ENCODE peak calls at places on chromosomes 4 and X, in five cellular contexts. O is CD4-positive, alpha-beta T cell; E is Panc1; Q is Calu3; I is AG04450. L is an unnamed sample.

GRCh38 chr4:24574256-24574655 is 10.1 kb downstream of the DHX15 start:
- DNase-seq in O (no peak), E (no peak), Q (no peak), I (no peak), L (no peak)

GRCh38 chr4:139559095-139559490 is 3.1 kb upstream of the SETD7 start:
- DNase-seq in O (no peak), E (no peak), Q (no peak), I (no peak), L (no peak)

GRCh38 chr4:108342325-108342986 is 173.7 kb upstream of the LEF1 start:
- DNase-seq in O (no peak), E (no peak), Q (no peak), I (no peak), L (no peak)

GRCh38 chr4:123741906-123742305 is 345.3 kb downstream of the SPRY1 start:
- DNase-seq in O (no peak), E (no peak), Q (no peak), I (no peak), L (no peak)

GRCh38 chrX:46208225-46208854 is 336.9 kb downstream of the ZNF674 start:
- DNase-seq in O (no peak), E (no peak), Q (peak), I (no peak), L (no peak)

GRCh38 chrX:47321386-47321785 is 49.0 kb upstream of the ZNF157 start:
- DNase-seq in O (no peak), E (no peak), Q (no peak), I (no peak), L (no peak)

GRCh38 chrX:19863237-19864223 is 23.9 kb downstream of the SH3KBP1 start:
- DNase-seq in O (no peak), E (no peak), Q (no peak), I (no peak), L (no peak)

GRCh38 chrX:45232139-45232538 is 31.5 kb upstream of the DIPK2B start:
- DNase-seq in O (no peak), E (no peak), Q (no peak), I (no peak), L (no peak)

GRCh38 chr4:142353149-142353738 is 492.9 kb downstream of the INPP4B start:
- DNase-seq in O (no peak), E (no peak), Q (no peak), I (peak), L (peak)

GRCh38 chr4:102575369-102576129 is 74.4 kb downstream of the NFKB1 start:
- DNase-seq in O (no peak), E (no peak), Q (peak), I (no peak), L (no peak)

GRCh38 chr4:19711871-19712270 is 539.8 kb upstream of the SLIT2 start:
- DNase-seq in O (no peak), E (peak), Q (no peak), I (peak), L (no peak)

DNA sequence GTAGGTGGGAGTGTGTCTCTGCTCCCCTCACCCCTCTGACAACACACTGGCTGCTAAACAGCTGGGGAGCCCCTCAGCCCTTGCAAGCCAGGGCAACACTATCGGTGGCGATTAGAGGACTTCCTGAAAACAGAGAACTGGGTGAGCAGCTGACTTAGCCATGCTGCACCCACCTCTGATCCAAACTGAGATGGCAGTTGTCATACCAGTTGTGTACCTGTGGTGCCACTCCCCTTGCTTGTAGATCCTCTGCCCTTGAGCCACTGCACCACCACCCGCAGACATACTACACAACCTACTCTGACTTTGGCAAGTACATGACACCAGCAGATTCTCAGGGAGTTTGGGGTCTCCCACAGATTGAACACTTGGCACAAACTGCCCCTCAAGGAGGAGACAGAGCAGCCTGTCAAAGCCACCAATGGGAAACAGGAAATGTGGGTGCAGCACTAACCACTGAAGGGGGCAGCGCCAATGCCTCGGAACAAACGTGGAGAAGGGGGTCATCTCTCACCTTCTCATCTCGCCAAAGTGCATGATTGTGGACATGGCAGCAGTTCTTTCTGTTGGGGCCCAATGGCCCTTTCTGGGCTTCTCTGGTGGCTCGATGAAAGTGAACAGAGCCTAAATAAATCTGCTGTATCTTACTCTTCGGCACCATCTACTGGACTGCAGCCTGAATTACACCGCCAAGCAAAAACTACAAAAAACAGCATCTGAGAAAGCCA is 119.8 kb downstream of the NEK1 start:
- DNase-seq in O (no peak), E (no peak), Q (peak), I (no peak), L (no peak)
- TF ChIP-seq CTCF in O (peak), E (peak), Q (peak), I (peak), L (peak)

DNA sequence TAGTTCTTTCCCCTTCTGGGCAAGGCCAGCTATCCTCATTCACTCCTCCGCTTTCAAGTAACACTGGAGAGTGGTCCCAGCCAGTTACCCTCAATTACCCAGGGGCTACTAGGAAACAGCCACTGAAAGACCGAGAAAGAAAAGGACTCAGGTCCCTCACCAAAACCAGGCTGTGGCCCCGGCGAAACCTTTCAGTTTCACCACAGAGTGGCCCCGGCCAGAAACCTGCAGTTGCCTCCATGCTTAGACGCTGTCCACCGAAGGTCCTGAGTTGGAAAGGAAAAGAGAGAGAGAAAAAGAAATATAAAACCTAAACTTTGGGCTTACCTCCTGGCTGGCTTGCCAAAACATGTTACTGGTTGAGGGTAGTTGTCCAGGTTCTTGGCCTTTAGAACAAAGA is 5.0 kb upstream of the AREG start:
- DNase-seq in O (no peak), E (no peak), Q (no peak), I (no peak), L (no peak)
- TF ChIP-seq CTCF in O (no peak), E (no peak), Q (no peak), I (no peak), L (no peak)

GRCh38 chr4:145260091-145260490 is 79.7 kb upstream of the OTUD4 start:
- DNase-seq in O (no peak), E (no peak), Q (no peak), I (no peak), L (no peak)
- TF ChIP-seq CTCF in O (no peak), E (no peak), Q (no peak), I (no peak), L (no peak)

GRCh38 chr4:2263701-2264321 is 1.9 kb upstream of the MXD4 start:
- DNase-seq in O (no peak), E (no peak), Q (no peak), I (no peak), L (no peak)
- TF ChIP-seq CTCF in O (no peak), E (no peak), Q (no peak), I (no peak), L (no peak)

DNA sequence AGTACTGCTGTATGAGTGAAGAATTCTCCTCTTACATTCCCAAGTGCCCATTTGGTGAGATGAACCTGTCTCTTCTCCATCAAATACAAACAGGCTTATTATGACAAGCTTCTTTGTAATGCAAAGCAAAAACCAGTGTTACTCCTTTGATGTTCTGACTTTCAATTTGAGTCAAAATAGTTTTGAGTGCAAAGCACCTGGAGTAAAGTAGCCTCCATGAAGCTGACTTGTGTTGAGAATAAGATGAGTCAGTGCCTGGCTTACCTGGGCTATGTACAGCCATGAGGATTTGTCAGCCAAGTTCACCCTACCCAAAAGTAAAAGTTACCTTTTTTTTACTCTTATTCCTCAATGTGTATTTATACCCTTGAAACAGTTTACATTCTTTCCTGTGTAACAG is 132.5 kb upstream of the FMR1 start:
- DNase-seq in O (no peak), E (no peak), Q (no peak), I (no peak), L (no peak)
- TF ChIP-seq CTCF in O (no peak), E (no peak), Q (no peak), I (no peak), L (no peak)

GRCh38 chrX:30388325-30388724 is 79.1 kb upstream of the NR0B1 start:
- DNase-seq in O (no peak), E (no peak), Q (no peak), I (no peak), L (no peak)
- TF ChIP-seq CTCF in O (no peak), E (no peak), Q (no peak), I (no peak), L (no peak)

L was measured in keratinocyte.